ENCODE peak calls at places on chromosomes 4 and X, in eight cellular contexts. One of them, this sample, is unnamed.

GRCh38 chr4:67940505-67940904 is 22.8 kb downstream of the TMPRSS11A start:
- DNase-seq in fibroblast of lung: no peak
- DNase-seq in upper lobe of left lung: no peak
- DNase-seq in upper lobe of right lung: no peak
- DNase-seq in heart right ventricle: no peak
- DNase-seq in cardiac muscle cell: no peak
- DNase-seq in lower lobe of right lung: no peak
- DNase-seq in endothelial cell of umbilical vein: no peak
- DNase-seq in this sample: no peak

GRCh38 chrX:149494844-149495565 is 10.1 kb downstream of the IDS start:
- DNase-seq in upper lobe of left lung: no peak
- DNase-seq in cardiac muscle cell: no peak
- DNase-seq in upper lobe of right lung: no peak
- DNase-seq in heart right ventricle: no peak
- DNase-seq in endothelial cell of umbilical vein: no peak
- DNase-seq in fibroblast of lung: no peak
- DNase-seq in lower lobe of right lung: no peak
- DNase-seq in this sample: no peak

GRCh38 chrX:17817242-17817641 is 43.9 kb downstream of the RAI2 start:
- DNase-seq in upper lobe of left lung: no peak
- DNase-seq in cardiac muscle cell: no peak
- DNase-seq in lower lobe of right lung: no peak
- DNase-seq in endothelial cell of umbilical vein: no peak
- DNase-seq in heart right ventricle: no peak
- DNase-seq in fibroblast of lung: peak
- DNase-seq in upper lobe of right lung: no peak
- DNase-seq in this sample: no peak

GRCh38 chrX:150236304-150236703 is 126.8 kb upstream of the MAMLD1 start:
- DNase-seq in upper lobe of right lung: no peak
- DNase-seq in upper lobe of left lung: no peak
- DNase-seq in endothelial cell of umbilical vein: no peak
- DNase-seq in fibroblast of lung: no peak
- DNase-seq in lower lobe of right lung: no peak
- DNase-seq in heart right ventricle: no peak
- DNase-seq in cardiac muscle cell: no peak
- DNase-seq in this sample: no peak

GRCh38 chrX:33840176-33840575 is 291.9 kb downstream of the FAM47A start:
- DNase-seq in fibroblast of lung: no peak
- DNase-seq in lower lobe of right lung: no peak
- DNase-seq in cardiac muscle cell: no peak
- DNase-seq in heart right ventricle: no peak
- DNase-seq in upper lobe of right lung: no peak
- DNase-seq in upper lobe of left lung: no peak
- DNase-seq in endothelial cell of umbilical vein: no peak
- DNase-seq in this sample: no peak

GRCh38 chrX:45306794-45307193 is 106.1 kb upstream of the DIPK2B start:
- DNase-seq in heart right ventricle: no peak
- DNase-seq in upper lobe of right lung: no peak
- DNase-seq in endothelial cell of umbilical vein: peak
- DNase-seq in upper lobe of left lung: no peak
- DNase-seq in fibroblast of lung: no peak
- DNase-seq in lower lobe of right lung: no peak
- DNase-seq in cardiac muscle cell: no peak
- DNase-seq in this sample: no peak

GRCh38 chrX:24190500-24191156 is 41.1 kb downstream of the ZFX start:
- DNase-seq in lower lobe of right lung: no peak
- DNase-seq in cardiac muscle cell: peak
- DNase-seq in endothelial cell of umbilical vein: no peak
- DNase-seq in fibroblast of lung: peak
- DNase-seq in heart right ventricle: no peak
- DNase-seq in upper lobe of right lung: no peak
- DNase-seq in upper lobe of left lung: no peak
- DNase-seq in this sample: no peak

GRCh38 chrX:119417842-119418241 is 18.7 kb downstream of the SLC25A43 start:
- DNase-seq in fibroblast of lung: peak
- DNase-seq in upper lobe of left lung: no peak
- DNase-seq in lower lobe of right lung: no peak
- DNase-seq in cardiac muscle cell: peak
- DNase-seq in upper lobe of right lung: no peak
- DNase-seq in endothelial cell of umbilical vein: no peak
- DNase-seq in heart right ventricle: no peak
- DNase-seq in this sample: no peak

GRCh38 chr4:89737888-89738287 is 99.1 kb downstream of the SNCA start:
- DNase-seq in upper lobe of left lung: no peak
- DNase-seq in cardiac muscle cell: peak
- DNase-seq in fibroblast of lung: peak
- DNase-seq in endothelial cell of umbilical vein: peak
- DNase-seq in lower lobe of right lung: no peak
- DNase-seq in upper lobe of right lung: no peak
- DNase-seq in heart right ventricle: no peak
- DNase-seq in this sample: no peak

GRCh38 chr4:181952478-181952877 is 290.7 kb upstream of the TENM3 start:
- DNase-seq in endothelial cell of umbilical vein: peak
- DNase-seq in cardiac muscle cell: peak
- DNase-seq in lower lobe of right lung: no peak
- DNase-seq in heart right ventricle: no peak
- DNase-seq in upper lobe of left lung: no peak
- DNase-seq in fibroblast of lung: peak
- DNase-seq in upper lobe of right lung: no peak
- DNase-seq in this sample: no peak

GRCh38 chr4:3301450-3302163 is 8.8 kb downstream of the RGS12 start:
- DNase-seq in upper lobe of left lung: no peak
- DNase-seq in fibroblast of lung: no peak
- DNase-seq in heart right ventricle: no peak
- DNase-seq in cardiac muscle cell: no peak
- DNase-seq in lower lobe of right lung: no peak
- DNase-seq in endothelial cell of umbilical vein: no peak
- DNase-seq in upper lobe of right lung: no peak
- DNase-seq in this sample: peak

GRCh38 chr4:100421356-100421978 is 96.4 kb downstream of the EMCN start:
- DNase-seq in heart right ventricle: no peak
- DNase-seq in cardiac muscle cell: peak
- DNase-seq in upper lobe of right lung: no peak
- DNase-seq in upper lobe of left lung: no peak
- DNase-seq in fibroblast of lung: peak
- DNase-seq in lower lobe of right lung: no peak
- DNase-seq in endothelial cell of umbilical vein: peak
- DNase-seq in this sample: no peak

DNA sequence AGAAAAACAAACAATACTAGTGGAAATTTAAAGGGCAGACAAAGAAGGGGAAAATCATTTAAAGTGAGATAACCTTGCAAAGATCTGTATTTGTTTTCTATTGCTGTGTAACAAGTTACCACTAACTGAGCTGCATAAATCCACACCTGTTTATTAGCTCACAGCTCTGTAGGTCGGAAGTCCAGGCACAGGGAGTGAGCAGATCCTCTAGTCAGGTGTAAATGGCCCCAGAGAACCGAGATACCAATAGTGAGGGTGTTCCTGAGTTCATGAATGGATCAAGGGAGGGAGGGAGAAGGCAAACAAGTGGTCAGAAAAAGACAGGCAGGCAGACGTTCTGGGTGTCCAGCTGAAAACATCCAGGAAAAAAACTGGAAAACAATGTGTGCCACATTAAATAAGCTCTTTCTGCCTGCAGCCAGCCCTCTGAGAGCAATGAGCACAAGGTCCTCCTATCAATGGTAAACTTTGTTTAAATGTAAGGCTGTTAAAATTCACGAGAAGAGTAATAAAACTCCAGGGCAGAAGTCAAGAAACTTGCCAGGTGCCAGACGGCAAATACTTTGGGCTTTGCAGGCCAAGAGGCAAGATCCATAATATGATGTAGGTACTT is 25.0 kb downstream of the ADGRA3 start:
- DNase-seq in fibroblast of lung: no peak
- DNase-seq in upper lobe of right lung: no peak
- DNase-seq in upper lobe of left lung: no peak
- DNase-seq in heart right ventricle: no peak
- DNase-seq in endothelial cell of umbilical vein: no peak
- DNase-seq in cardiac muscle cell: no peak
- DNase-seq in lower lobe of right lung: no peak
- DNase-seq in this sample: no peak
- H3K27ac ChIP-seq in fibroblast of lung: no peak
- H3K27ac ChIP-seq in upper lobe of right lung: no peak
- H3K27ac ChIP-seq in upper lobe of left lung: no peak
- H3K27ac ChIP-seq in heart right ventricle: no peak
- H3K27ac ChIP-seq in endothelial cell of umbilical vein: no peak
- H3K27ac ChIP-seq in cardiac muscle cell: no peak
- H3K27ac ChIP-seq in lower lobe of right lung: no peak
- H3K27ac ChIP-seq in this sample: no peak

GRCh38 chr4:55410431-55410830 is 14.7 kb downstream of the TMEM165 start:
- DNase-seq in upper lobe of left lung: no peak
- DNase-seq in upper lobe of right lung: no peak
- DNase-seq in cardiac muscle cell: no peak
- DNase-seq in lower lobe of right lung: no peak
- DNase-seq in heart right ventricle: no peak
- DNase-seq in endothelial cell of umbilical vein: no peak
- DNase-seq in fibroblast of lung: no peak
- DNase-seq in this sample: no peak

GRCh38 chr4:55407119-55407518 is 11.4 kb downstream of the TMEM165 start:
- DNase-seq in lower lobe of right lung: no peak
- DNase-seq in upper lobe of left lung: no peak
- DNase-seq in endothelial cell of umbilical vein: no peak
- DNase-seq in fibroblast of lung: no peak
- DNase-seq in cardiac muscle cell: no peak
- DNase-seq in heart right ventricle: no peak
- DNase-seq in upper lobe of right lung: no peak
- DNase-seq in this sample: no peak

GRCh38 chr4:55407764-55408163 is 12.0 kb downstream of the TMEM165 start:
- DNase-seq in cardiac muscle cell: no peak
- DNase-seq in heart right ventricle: no peak
- DNase-seq in endothelial cell of umbilical vein: no peak
- DNase-seq in upper lobe of left lung: no peak
- DNase-seq in fibroblast of lung: no peak
- DNase-seq in upper lobe of right lung: no peak
- DNase-seq in lower lobe of right lung: no peak
- DNase-seq in this sample: no peak

GRCh38 chr4:55411621-55412020 is 15.9 kb downstream of the TMEM165 start:
- DNase-seq in lower lobe of right lung: no peak
- DNase-seq in upper lobe of right lung: no peak
- DNase-seq in fibroblast of lung: no peak
- DNase-seq in upper lobe of left lung: no peak
- DNase-seq in endothelial cell of umbilical vein: no peak
- DNase-seq in cardiac muscle cell: no peak
- DNase-seq in heart right ventricle: no peak
- DNase-seq in this sample: no peak

GRCh38 chr4:55409468-55410171 is 13.9 kb downstream of the TMEM165 start:
- DNase-seq in lower lobe of right lung: no peak
- DNase-seq in upper lobe of left lung: no peak
- DNase-seq in endothelial cell of umbilical vein: no peak
- DNase-seq in heart right ventricle: no peak
- DNase-seq in cardiac muscle cell: peak
- DNase-seq in fibroblast of lung: peak
- DNase-seq in upper lobe of right lung: no peak
- DNase-seq in this sample: no peak
- TF ChIP-seq CTCF in lower lobe of right lung: peak
- TF ChIP-seq CTCF in upper lobe of left lung: no peak
- TF ChIP-seq CTCF in endothelial cell of umbilical vein: no peak
- TF ChIP-seq CTCF in heart right ventricle: peak
- TF ChIP-seq CTCF in cardiac muscle cell: peak
- TF ChIP-seq CTCF in fibroblast of lung: peak
- TF ChIP-seq CTCF in upper lobe of right lung: peak
- TF ChIP-seq CTCF in this sample: no peak

GRCh38 chr4:185911556-185912064 is 99.6 kb upstream of the SORBS2 start:
- DNase-seq in cardiac muscle cell: no peak
- DNase-seq in fibroblast of lung: no peak
- DNase-seq in upper lobe of left lung: no peak
- DNase-seq in upper lobe of right lung: no peak
- DNase-seq in heart right ventricle: no peak
- DNase-seq in endothelial cell of umbilical vein: peak
- DNase-seq in lower lobe of right lung: no peak
- DNase-seq in this sample: no peak
- H3K27ac ChIP-seq in cardiac muscle cell: no peak
- H3K27ac ChIP-seq in fibroblast of lung: no peak
- H3K27ac ChIP-seq in upper lobe of left lung: no peak
- H3K27ac ChIP-seq in upper lobe of right lung: no peak
- H3K27ac ChIP-seq in heart right ventricle: no peak
- H3K27ac ChIP-seq in endothelial cell of umbilical vein: no peak
- H3K27ac ChIP-seq in lower lobe of right lung: no peak
- H3K27ac ChIP-seq in this sample: no peak

GRCh38 chr4:180665994-180666818 is 1577.0 kb upstream of the TENM3 start:
- DNase-seq in cardiac muscle cell: peak
- DNase-seq in lower lobe of right lung: no peak
- DNase-seq in fibroblast of lung: peak
- DNase-seq in upper lobe of left lung: no peak
- DNase-seq in endothelial cell of umbilical vein: no peak
- DNase-seq in upper lobe of right lung: no peak
- DNase-seq in heart right ventricle: no peak
- DNase-seq in this sample: no peak
- TF ChIP-seq CTCF in cardiac muscle cell: peak
- TF ChIP-seq CTCF in lower lobe of right lung: peak
- TF ChIP-seq CTCF in fibroblast of lung: peak
- TF ChIP-seq CTCF in upper lobe of left lung: peak
- TF ChIP-seq CTCF in endothelial cell of umbilical vein: peak
- TF ChIP-seq CTCF in upper lobe of right lung: peak
- TF ChIP-seq CTCF in heart right ventricle: peak
- TF ChIP-seq CTCF in this sample: peak

DNA sequence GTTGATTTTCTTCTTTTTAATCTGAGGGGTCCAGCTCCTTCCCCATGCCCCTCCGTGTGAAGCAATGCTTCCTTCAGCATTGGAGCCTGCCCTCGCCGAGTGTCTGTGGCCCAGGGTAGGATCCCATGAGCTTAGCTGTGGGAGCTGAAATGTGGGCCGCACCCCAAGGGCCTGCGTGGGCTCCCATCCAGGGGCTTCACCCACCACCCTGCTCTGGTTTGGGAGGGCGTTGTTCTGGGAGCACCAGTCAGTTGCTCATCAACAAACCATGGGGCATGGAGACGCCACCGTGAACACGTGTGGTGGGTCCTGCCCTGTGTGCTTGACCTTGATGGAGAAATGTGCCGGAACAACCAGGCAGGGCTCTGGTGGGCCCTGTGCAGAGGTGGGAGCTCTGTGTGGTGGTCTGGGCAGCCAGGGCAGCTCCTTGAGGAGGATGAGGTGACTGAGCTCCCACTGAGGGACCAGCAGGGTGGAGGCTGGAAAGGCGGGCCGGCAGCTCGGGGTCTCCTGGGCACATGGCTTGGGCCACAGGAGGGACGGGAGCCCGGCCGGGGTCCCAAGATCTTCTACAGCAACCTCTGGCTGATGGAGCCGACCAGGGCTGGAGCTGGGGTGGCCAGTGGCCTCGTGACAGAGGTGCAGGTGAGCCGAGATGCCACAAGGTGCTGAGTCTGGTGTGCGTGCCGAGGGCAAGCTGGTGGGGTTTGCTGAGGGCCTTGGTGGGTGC is 39.6 kb upstream of the NKX1-1 start:
- DNase-seq in upper lobe of right lung: peak
- DNase-seq in heart right ventricle: no peak
- DNase-seq in fibroblast of lung: no peak
- DNase-seq in lower lobe of right lung: no peak
- DNase-seq in cardiac muscle cell: no peak
- DNase-seq in upper lobe of left lung: no peak
- DNase-seq in endothelial cell of umbilical vein: no peak
- DNase-seq in this sample: no peak
- H3K27ac ChIP-seq in upper lobe of right lung: no peak
- H3K27ac ChIP-seq in heart right ventricle: no peak
- H3K27ac ChIP-seq in fibroblast of lung: no peak
- H3K27ac ChIP-seq in lower lobe of right lung: no peak
- H3K27ac ChIP-seq in cardiac muscle cell: no peak
- H3K27ac ChIP-seq in upper lobe of left lung: no peak
- H3K27ac ChIP-seq in endothelial cell of umbilical vein: no peak
- H3K27ac ChIP-seq in this sample: no peak